ENCODE peak calls at places on chromosomes 5 and 9, in four cellular contexts. S is PC-3, N is mammary epithelial cell, H is keratinocyte. C is an unnamed sample.

GRCh38 chr5:178241259-178241658 is 8.7 kb upstream of the PHYKPL start:
- DNase-seq in S (no peak), N (no peak), H (no peak), C (no peak)

GRCh38 chr5:163104496-163104895 is 332.9 kb upstream of the CCNG1 start:
- DNase-seq in S (peak; percentile 74), N (no peak), H (no peak), C (no peak)

GRCh38 chr9:88418715-88419540 is 30.7 kb downstream of the SPIN1 start:
- DNase-seq in S (no peak), N (peak; percentile 76), H (no peak), C (peak; percentile 25)

GRCh38 chr5:111389390-111390082 is 122.8 kb downstream of the STARD4 start:
- DNase-seq in S (peak; percentile 64), N (peak; percentile 94), H (peak; percentile 32), C (peak; percentile 94)

GRCh38 chr5:28017178-28017577 is 978.8 kb upstream of the CDH9 start:
- DNase-seq in S (no peak), N (no peak), H (no peak), C (no peak)

GRCh38 chr9:111095423-111095822 is 57.2 kb upstream of the LPAR1 start:
- DNase-seq in S (no peak), N (no peak), H (no peak), C (peak; percentile 16)

GRCh38 chr5:172147857-172148256 is 40.2 kb downstream of the STK10 start:
- DNase-seq in S (no peak), N (no peak), H (no peak), C (no peak)

GRCh38 chr5:171534009-171534895 is 114.8 kb downstream of the FGF18 start:
- DNase-seq in S (peak; percentile 60), N (peak; percentile 52), H (no peak), C (no peak)

GRCh38 chr9:70840266-70840665 is 281.2 kb downstream of the TRPM3 start:
- DNase-seq in S (no peak), N (no peak), H (no peak), C (no peak)

GRCh38 chr5:132221781-132222648 is 5.6 kb downstream of the P4HA2 start:
- DNase-seq in S (no peak), N (no peak), H (no peak), C (peak; percentile 82)

GRCh38 chr5:106311230-106311629 is 1359.5 kb downstream of the EFNA5 start:
- DNase-seq in S (peak; percentile 11), N (no peak), H (no peak), C (no peak)

GRCh38 chr5:41966706-41967105 is 41.6 kb downstream of the FBXO4 start:
- DNase-seq in S (no peak), N (no peak), H (no peak), C (no peak)

GRCh38 chr5:10539685-10539998 is 24.2 kb upstream of the ANKRD33B start:
- DNase-seq in S (no peak), N (no peak), H (no peak), C (peak; percentile 65)

DNA sequence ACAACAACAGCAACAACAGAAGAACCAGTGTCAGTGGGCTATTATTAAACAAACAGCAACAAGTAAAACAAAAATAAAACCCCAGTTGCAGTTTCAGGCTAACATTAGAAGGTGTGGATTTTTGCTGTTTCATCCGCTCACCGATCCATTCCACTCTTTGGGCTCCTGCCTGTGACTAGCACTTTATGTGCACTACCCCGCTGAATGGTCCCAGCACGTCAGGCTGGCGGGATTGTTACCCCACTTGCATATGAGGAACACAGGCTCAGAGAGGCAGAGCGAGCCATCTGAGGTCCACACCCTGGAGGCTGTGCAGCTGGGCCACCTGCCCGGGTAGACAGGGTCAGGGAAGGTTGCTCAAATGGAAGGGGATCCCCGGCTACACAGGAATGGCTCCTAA is 26.0 kb downstream of the NSG2 start:
- DNase-seq in S (no peak), N (no peak), H (no peak), C (no peak)
- H3K9ac ChIP-seq in S (no peak overlapping the region), N (no peak overlapping the region), H (no peak overlapping the region), C (no peak overlapping the region)

DNA sequence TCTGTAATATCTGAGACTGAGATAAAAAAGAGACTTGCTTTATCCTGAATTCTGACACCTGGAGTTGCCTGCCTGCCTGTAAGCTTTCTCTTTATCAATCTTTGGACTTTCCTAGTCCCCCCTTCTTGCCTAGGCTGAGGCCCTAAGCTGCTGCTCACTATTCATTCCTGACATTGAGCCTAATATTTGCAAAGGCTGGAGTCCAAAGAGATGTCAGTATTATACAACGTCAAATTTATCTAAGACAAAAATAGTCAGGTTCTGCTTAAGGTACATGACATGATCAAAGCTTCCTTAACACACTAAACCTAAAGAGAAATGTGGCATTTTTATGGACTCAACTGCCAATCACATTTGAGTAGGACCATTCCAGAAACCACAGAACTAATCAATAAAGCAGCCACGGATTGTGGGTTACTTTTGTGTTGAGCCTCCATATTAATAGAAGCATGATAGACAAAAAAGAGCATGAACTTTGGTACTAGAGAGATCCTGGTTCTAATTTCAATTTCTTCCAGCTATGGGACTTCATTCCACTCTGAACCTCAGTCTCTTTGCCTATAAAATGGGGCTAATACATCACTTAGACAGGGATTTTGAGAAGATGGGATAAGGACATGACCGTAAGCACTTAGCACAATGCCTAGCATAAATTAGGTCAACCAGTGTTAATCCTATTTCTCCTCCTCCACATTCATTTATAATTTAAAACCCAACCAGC is 56.1 kb downstream of the IL33 start:
- DNase-seq in S (no peak), N (no peak), H (no peak), C (no peak)
- H3K27ac ChIP-seq in S (no peak overlapping the region), N (peak overlapping the region; percentile 21), H (no peak overlapping the region), C (peak overlapping the region; percentile 60)

DNA sequence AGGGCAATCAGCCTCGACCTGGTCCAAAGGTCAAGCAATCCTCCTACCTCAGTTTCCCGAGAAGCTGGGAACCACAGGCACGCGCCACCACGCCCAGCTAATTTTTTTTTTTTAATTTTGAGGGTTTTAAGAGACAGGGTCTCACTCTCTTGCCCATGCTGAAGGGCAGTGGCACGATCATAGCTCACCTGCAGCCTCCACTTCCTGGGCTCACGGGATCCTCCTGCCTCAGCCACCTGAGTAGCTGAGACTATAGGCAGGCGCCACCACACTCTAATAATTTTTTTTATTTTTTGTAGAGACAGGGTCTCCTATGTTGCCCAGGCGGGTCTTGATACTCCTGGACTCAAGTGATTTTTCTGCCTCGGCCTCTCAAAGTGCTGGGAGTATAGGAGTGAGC is 1.6 kb downstream of the UIMC1 start:
- DNase-seq in S (no peak), N (no peak), H (no peak), C (no peak)
- H4K20me1 ChIP-seq in S (peaks cover 29% of the 10 kb centered on the region), N (no peaks in the 10 kb centered on the region), H (peaks cover 20% of the 10 kb centered on the region), C (peaks cover 14% of the 10 kb centered on the region)

DNA sequence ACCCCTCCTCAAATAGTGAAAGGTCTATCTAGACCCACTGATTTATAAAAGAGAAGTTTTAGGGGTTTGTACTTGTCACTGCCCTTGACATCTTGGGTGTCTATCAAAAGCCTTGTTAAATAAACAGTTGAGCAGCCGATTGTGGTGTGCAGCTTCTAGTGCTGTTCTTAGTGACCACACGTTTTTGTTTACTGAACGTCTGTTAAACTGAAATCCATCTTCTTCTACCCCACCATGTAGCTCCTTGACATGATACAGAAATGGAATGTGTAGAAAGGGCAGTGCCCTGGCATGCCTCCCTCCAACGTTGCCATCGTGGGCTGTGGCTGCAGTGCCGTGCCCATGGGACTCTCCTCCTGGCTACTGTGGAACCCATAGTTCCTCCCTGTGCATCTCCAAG is 23.4 kb upstream of the TGFBI start:
- DNase-seq in S (no peak), N (no peak), H (no peak), C (no peak)
- H3K9ac ChIP-seq in S (no peak overlapping the region), N (no peak overlapping the region), H (no peak overlapping the region), C (peak overlapping the region; percentile 75)

GRCh38 chr9:93011114-93011513 is 47.4 kb upstream of the SUSD3 start:
- DNase-seq in S (no peak), N (no peak), H (no peak), C (no peak)

GRCh38 chr9:93010056-93010455 is 48.4 kb upstream of the SUSD3 start:
- DNase-seq in S (no peak), N (no peak), H (no peak), C (no peak)

GRCh38 chr9:93008457-93008856 is 50.0 kb upstream of the SUSD3 start:
- DNase-seq in S (no peak), N (no peak), H (no peak), C (no peak)

GRCh38 chr9:93010696-93011095 is 47.8 kb upstream of the SUSD3 start:
- DNase-seq in S (no peak), N (no peak), H (no peak), C (no peak)

DNA sequence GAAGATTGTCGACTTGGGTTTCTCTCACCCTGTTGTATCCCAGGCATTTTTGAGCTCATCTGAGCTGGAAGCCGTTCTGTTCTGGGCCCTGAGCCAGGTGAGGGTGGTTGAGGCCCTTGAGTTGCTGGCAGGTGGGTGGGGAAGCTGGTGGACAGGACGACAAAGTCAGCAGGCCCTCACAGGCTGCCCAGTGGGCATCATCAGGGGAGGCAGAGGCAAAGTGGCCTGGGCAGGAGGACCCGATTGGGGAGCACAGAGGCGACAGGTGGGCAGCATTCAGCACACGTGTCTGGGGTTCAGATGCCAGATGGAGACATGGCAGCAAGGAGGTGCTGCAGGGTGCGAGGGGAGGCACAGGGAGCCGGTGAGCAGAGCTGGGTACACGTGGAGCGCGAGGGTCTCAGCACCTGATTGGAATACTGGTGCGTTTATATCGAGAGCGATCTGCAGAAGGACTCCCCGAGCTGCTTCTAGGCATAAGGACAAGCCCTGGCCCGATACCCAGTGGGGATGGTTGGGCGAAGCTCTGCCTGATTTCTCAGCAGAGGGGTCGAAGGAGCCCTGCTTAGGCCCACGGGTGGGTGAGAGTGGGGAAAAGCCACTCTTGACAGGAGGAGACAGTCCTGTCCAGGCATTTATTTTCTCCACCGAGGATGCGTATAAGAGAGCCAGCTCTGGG is 49.0 kb upstream of the SUSD3 start:
- DNase-seq in S (no peak), N (no peak), H (no peak), C (no peak)
- H3K27ac ChIP-seq in S (no peak overlapping the region), N (no peak overlapping the region), H (no peak overlapping the region), C (no peak overlapping the region)

GRCh38 chr9:21806644-21807043 is 4.2 kb downstream of the MTAP start:
- DNase-seq in S (no peak), N (no peak), H (no peak), C (no peak)
- H4K20me1 ChIP-seq in S (peaks cover 34% of the 10 kb centered on the region), N (no peaks in the 10 kb centered on the region), H (peaks cover 10% of the 10 kb centered on the region), C (no peaks in the 10 kb centered on the region)